ENCODE peak calls at places on chromosomes 5 and 9, in eight cellular contexts. H is hepatocyte, A is activated B cell treated with CpG ODN at 0.5 μM for 24 hours, O is neural crest cell, Y is left ventricle myocardium inferior, E is brain microvascular endothelial cell, L is RWPE1, S is mesothelial cell of epicardium. B is an unnamed sample.

GRCh38 chr5:95087819-95088317 is 197.0 kb downstream of the MCTP1 start:
- DNase-seq in H (no peak), A (no peak), O (no peak), Y (no peak), E (no peak), L (no peak), S (no peak), B (no peak)

GRCh38 chr5:118681655-118682054 is 306.7 kb downstream of the DTWD2 start:
- DNase-seq in H (no peak), A (no peak), O (no peak), Y (no peak), E (no peak), L (no peak), S (no peak), B (no peak)

GRCh38 chr9:126327016-126327749 is 554 bp downstream of the MVB12B start:
- DNase-seq in H (no peak), A (peak), O (no peak), Y (no peak), E (no peak), L (no peak), S (no peak), B (no peak)

GRCh38 chr5:131171276-131171815 is 602 bp downstream of the LYRM7 start:
- DNase-seq in H (peak), A (no peak), O (no peak), Y (no peak), E (no peak), L (peak), S (no peak), B (no peak)

GRCh38 chr5:172946146-172946545 is 13.1 kb upstream of the RPL26L1 start:
- DNase-seq in H (no peak), A (no peak), O (no peak), Y (no peak), E (no peak), L (no peak), S (no peak), B (no peak)

GRCh38 chr9:82789155-82789824 is 273.7 kb downstream of the RASEF start:
- DNase-seq in H (no peak), A (no peak), O (no peak), Y (no peak), E (no peak), L (no peak), S (no peak), B (no peak)

GRCh38 chr9:104091708-104092107 is 2.4 kb upstream of the SMC2 start:
- DNase-seq in H (no peak), A (no peak), O (no peak), Y (no peak), E (peak), L (no peak), S (no peak), B (peak)

GRCh38 chr5:38808666-38809343 is 37.0 kb upstream of the OSMR start:
- DNase-seq in H (no peak), A (no peak), O (no peak), Y (no peak), E (no peak), L (no peak), S (no peak), B (no peak)

GRCh38 chr9:132877818-132878694 is at the start of gene AK8:
- DNase-seq in H (peak), A (peak), O (peak), Y (peak), E (peak), L (peak), S (peak), B (peak)

GRCh38 chr9:115275753-115276152 is 157.8 kb upstream of the TNC start:
- DNase-seq in H (no peak), A (no peak), O (no peak), Y (no peak), E (no peak), L (no peak), S (no peak), B (no peak)

GRCh38 chr5:157816682-157817268 is 42.2 kb downstream of the CLINT1 start:
- DNase-seq in H (no peak), A (no peak), O (no peak), Y (no peak), E (no peak), L (peak), S (no peak), B (no peak)

GRCh38 chr5:31918739-31919138 is 255.4 kb downstream of the GOLPH3 start:
- DNase-seq in H (no peak), A (no peak), O (no peak), Y (no peak), E (no peak), L (no peak), S (no peak), B (no peak)

GRCh38 chr5:175811594-175811993 is 59.8 kb upstream of the CPLX2 start:
- DNase-seq in H (no peak), A (no peak), O (no peak), Y (no peak), E (no peak), L (no peak), S (no peak), B (no peak)

GRCh38 chr5:16930487-16930886 is 5.6 kb downstream of the MYO10 start:
- DNase-seq in H (no peak), A (no peak), O (no peak), Y (no peak), E (no peak), L (no peak), S (no peak), B (no peak)

GRCh38 chr5:16933337-16933736 is 2.8 kb downstream of the MYO10 start:
- DNase-seq in H (no peak), A (no peak), O (no peak), Y (no peak), E (no peak), L (no peak), S (no peak), B (no peak)

GRCh38 chr5:16929347-16929746 is 6.7 kb downstream of the MYO10 start:
- DNase-seq in H (no peak), A (no peak), O (no peak), Y (no peak), E (no peak), L (no peak), S (no peak), B (no peak)

GRCh38 chr5:16932401-16932800 is 3.7 kb downstream of the MYO10 start:
- DNase-seq in H (no peak), A (no peak), O (no peak), Y (no peak), E (no peak), L (no peak), S (no peak), B (no peak)

GRCh38 chr5:16931334-16932110 is 4.6 kb downstream of the MYO10 start:
- DNase-seq in H (no peak), A (no peak), O (no peak), Y (no peak), E (no peak), L (no peak), S (no peak), B (no peak)
- TF ChIP-seq CTCF in H (no peak), A (no peak), O (no peak), Y (no peak), E (peak), L (no peak), S (no peak), B (no peak)

GRCh38 chr9:97563458-97564135 is 62.1 kb downstream of the TMOD1 start:
- DNase-seq in H (no peak), A (no peak), O (no peak), Y (no peak), E (no peak), L (no peak), S (peak), B (no peak)
- TF ChIP-seq CTCF in H (no peak), A (no peak), O (no peak), Y (no peak), E (no peak), L (no peak), S (no peak), B (no peak)

GRCh38 chr9:35079426-35080341 is at the start of gene FANCG:
- DNase-seq in H (peak), A (peak), O (peak), Y (peak), E (peak), L (peak), S (peak), B (peak)
- TF ChIP-seq CTCF in H (no peak), A (no peak), O (no peak), Y (no peak), E (peak), L (no peak), S (no peak), B (no peak)

GRCh38 chr9:134522502-134522848 is 119.1 kb upstream of the COL5A1 start:
- DNase-seq in H (no peak), A (no peak), O (no peak), Y (no peak), E (no peak), L (no peak), S (no peak), B (no peak)

GRCh38 chr9:134522976-134523375 is 118.6 kb upstream of the COL5A1 start:
- DNase-seq in H (no peak), A (no peak), O (no peak), Y (no peak), E (no peak), L (no peak), S (no peak), B (no peak)

GRCh38 chr9:134525070-134525815 is 116.4 kb upstream of the COL5A1 start:
- DNase-seq in H (no peak), A (no peak), O (no peak), Y (no peak), E (no peak), L (no peak), S (no peak), B (no peak)

GRCh38 chr9:134526798-134527492 is 114.7 kb upstream of the COL5A1 start:
- DNase-seq in H (no peak), A (no peak), O (no peak), Y (no peak), E (no peak), L (no peak), S (no peak), B (no peak)

DNA sequence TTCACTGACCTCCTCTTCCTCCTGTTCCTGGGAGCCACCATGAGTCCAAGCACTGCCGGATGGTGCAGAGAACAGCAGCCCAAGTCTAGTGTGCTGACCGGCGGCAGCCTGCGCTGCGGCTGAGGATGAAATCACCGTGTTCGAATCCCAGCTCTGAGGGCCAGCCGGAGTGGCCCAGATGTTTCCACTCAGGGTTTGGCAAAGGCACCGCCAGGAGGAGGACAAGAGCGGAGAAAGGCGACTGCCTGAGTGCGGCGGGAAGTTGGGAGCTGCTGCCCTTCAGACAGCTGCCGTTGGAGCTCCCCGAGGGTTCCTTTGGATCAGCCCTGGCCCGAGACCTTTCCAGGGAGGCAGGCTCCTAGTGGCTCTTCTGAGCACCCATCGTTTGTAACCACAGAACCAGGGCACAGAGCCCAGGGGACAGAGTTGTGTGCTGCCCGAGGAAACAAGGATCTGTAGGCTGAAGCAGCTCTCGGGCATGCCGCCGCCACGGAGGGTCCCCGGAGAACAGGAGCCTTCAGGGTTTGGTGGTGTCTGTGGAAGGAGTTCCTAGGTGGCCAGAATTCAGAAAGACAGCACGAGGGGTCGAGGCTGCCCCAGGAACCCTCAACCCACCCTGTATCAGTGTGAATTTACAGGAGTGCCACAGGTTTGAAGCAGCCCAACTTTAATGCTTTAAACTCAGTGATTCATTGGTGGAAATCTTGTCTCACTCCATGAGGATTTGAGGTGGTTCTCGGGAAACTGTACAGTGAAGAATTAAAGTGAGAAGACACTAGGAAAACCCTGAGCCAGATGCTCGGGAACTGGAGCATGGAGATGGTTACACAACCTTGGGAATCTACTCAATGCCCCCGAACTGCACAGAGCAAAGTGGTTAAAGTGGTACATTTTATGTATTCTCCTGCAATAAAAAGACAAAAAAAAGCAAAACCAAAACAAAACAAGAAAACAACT is 115.5 kb upstream of the COL5A1 start:
- DNase-seq in H (no peak), A (no peak), O (no peak), Y (peak), E (no peak), L (no peak), S (no peak), B (no peak)
- TF ChIP-seq CTCF in H (no peak), A (no peak), O (no peak), Y (no peak), E (no peak), L (no peak), S (no peak), B (no peak)

GRCh38 chr9:92444841-92445240 is 20.6 kb upstream of the OMD start:
- DNase-seq in H (no peak), A (no peak), O (no peak), Y (no peak), E (no peak), L (no peak), S (no peak), B (no peak)

GRCh38 chr9:92439921-92440750 is 15.9 kb upstream of the OMD start:
- DNase-seq in H (no peak), A (no peak), O (no peak), Y (no peak), E (peak), L (peak), S (no peak), B (no peak)

GRCh38 chr9:92440751-92441046 is 16.4 kb upstream of the OMD start:
- DNase-seq in H (no peak), A (no peak), O (no peak), Y (no peak), E (no peak), L (no peak), S (no peak), B (no peak)

GRCh38 chr9:92435263-92435662 is 11.0 kb upstream of the OMD start:
- DNase-seq in H (no peak), A (no peak), O (no peak), Y (no peak), E (no peak), L (no peak), S (no peak), B (no peak)

DNA sequence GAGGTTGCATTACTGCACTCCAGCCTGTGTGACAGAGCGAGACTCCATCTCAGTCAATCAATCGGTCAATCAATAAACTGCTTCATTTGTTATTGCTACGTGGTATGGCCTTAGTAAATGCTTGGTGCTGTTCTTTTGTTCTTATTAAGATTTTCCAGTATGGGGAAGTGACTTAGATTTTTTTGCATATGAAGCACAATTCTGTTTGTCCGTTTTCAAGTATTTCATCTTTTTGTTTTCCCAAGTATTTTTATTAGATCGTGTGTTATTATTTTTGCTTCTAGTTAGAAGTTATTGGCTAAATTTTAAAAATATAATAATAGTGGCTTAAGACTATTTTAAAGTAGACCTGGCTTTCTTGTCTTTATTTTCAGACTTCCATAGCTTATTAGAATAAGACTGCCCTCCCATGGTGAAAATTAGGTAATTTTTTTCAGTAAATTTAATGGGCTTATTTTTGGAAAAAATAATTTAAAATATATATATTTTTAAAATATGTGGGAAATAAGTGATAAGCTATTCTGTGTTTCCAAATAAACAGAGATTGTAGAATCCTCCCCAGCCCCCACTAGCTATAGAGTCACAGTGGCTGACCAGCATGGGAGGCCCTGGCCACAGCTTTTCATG is 14.7 kb upstream of the OMD start:
- DNase-seq in H (peak), A (no peak), O (no peak), Y (no peak), E (no peak), L (peak), S (no peak), B (no peak)
- TF ChIP-seq CTCF in H (peak), A (no peak), O (peak), Y (peak), E (no peak), L (peak), S (peak), B (peak)

DNA sequence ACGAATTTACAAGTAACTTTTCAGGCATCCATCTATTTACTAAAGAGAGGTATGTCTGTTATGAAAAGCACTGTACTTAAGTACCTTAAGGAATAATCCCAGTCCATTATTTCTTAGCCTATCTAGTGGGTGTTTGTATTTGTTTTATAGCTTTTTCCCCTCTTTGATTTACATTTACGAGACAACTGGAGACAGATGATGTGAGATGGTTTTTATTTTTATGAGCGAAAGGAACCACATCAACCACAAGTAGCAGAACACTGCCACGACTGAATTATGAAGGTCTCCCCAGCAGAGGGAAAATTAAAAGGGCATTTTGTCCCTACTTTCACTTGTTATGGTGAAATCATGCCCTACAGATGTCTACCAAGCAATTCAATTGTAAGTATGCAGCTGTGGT is 357.8 kb downstream of the NFIB start:
- DNase-seq in H (no peak), A (no peak), O (no peak), Y (no peak), E (no peak), L (no peak), S (no peak), B (no peak)
- TF ChIP-seq CTCF in H (no peak), A (no peak), O (no peak), Y (no peak), E (no peak), L (no peak), S (no peak), B (no peak)

GRCh38 chr5:27308151-27308550 is 269.8 kb upstream of the CDH9 start:
- DNase-seq in H (no peak), A (no peak), O (no peak), Y (no peak), E (peak), L (peak), S (no peak), B (no peak)
- TF ChIP-seq CTCF in H (no peak), A (no peak), O (no peak), Y (no peak), E (no peak), L (no peak), S (no peak), B (no peak)

DNA sequence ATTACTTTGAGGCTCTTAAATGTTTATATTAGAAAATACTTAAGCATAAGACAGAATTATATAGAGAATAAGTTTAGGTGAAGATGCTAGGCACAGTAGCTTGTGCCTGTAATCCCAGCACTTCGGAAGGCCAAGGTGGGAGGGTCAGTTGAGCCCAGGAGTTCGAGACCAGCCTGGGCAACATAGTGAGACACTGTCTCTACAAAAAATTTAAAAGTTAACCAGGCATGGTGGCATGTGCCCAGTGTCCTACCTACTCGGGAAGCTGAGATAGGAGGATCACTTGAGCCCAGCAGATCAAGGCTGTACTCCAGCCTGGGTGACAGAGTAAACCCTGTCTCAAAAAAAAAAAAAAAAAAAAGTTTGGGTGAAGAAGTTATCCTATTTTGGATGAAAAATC is 61.7 kb downstream of the BAAT start:
- DNase-seq in H (no peak), A (no peak), O (no peak), Y (no peak), E (no peak), L (no peak), S (no peak), B (no peak)
- TF ChIP-seq CTCF in H (no peak), A (no peak), O (no peak), Y (no peak), E (no peak), L (no peak), S (no peak), B (no peak)

DNA sequence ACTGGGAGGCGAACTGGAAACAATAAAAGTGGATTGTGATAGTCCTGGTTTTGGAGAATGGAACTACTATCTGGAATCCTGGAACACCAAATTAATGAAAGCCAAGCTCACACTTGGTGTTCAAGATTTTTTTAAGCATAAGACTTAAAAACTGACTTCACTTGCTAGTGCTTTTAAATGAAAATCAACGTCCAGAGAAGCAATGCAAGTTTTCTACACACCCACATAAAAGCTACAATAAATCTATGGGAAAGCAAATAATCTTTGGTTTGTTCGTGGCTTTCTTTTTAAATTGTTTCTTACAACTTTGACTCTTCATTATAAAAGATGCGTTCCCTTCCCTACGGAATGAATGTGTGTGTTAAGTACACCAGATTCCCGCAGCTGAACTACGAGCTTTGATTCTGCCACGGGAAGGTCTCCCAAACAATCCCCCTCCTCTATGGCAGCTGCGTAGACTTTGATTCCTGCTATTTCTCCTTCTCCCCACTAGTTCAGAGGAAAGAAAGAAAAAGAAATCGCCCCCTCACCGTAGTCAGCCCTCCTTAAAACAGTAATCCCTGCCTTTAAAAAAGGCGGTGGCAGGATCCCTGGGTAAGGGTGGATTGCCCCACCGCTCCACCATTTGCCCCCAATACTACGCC is 1057.2 kb upstream of the DMAC1 start:
- DNase-seq in H (peak), A (no peak), O (no peak), Y (no peak), E (no peak), L (no peak), S (peak), B (no peak)
- TF ChIP-seq CTCF in H (no peak), A (no peak), O (peak), Y (no peak), E (peak), L (no peak), S (no peak), B (no peak)